ENCODE peak calls at places on chromosomes 16 and 17, in seven cellular contexts. N, H, L, E, W, P and Q are unnamed samples.

GRCh38 chr16:55482056-55482455 is 3.1 kb downstream of the MMP2 start:
- DNase-seq in L (no peak), W (no peak), H (no peak), E (no peak), N (no peak), P (no peak), Q (no peak)

GRCh38 chr17:68603663-68604062 is 2.5 kb upstream of the FAM20A start:
- DNase-seq in H (no peak), N (no peak), W (no peak), L (no peak), P (no peak), E (no peak), Q (no peak)

GRCh38 chr17:68381076-68381900 is 76.0 kb downstream of the WIPI1 start:
- DNase-seq in E (no peak), N (no peak), L (no peak), W (peak; percentile 89), H (no peak), P (peak; percentile 97), Q (no peak)

GRCh38 chr17:10337976-10338375 is 34.8 kb downstream of the MYH13 start:
- DNase-seq in H (no peak), N (no peak), W (no peak), L (no peak), E (no peak), P (peak; percentile 46), Q (no peak)

GRCh38 chr16:65846210-65846602 is 520.3 kb upstream of the CDH5 start:
- DNase-seq in H (no peak), L (no peak), E (no peak), W (no peak), N (no peak), P (no peak), Q (no peak)

GRCh38 chr16:87580855-87581261 is 21.4 kb upstream of the JPH3 start:
- DNase-seq in L (no peak), E (no peak), N (no peak), W (no peak), P (peak; percentile 46), H (no peak), Q (no peak)

GRCh38 chr16:17887963-17888362 is 417.2 kb upstream of the XYLT1 start:
- DNase-seq in E (no peak), P (no peak), L (no peak), H (no peak), W (no peak), N (no peak), Q (no peak)

GRCh38 chr16:30183961-30184429 is 593 bp downstream of the CORO1A start:
- DNase-seq in W (no peak), L (peak; percentile 53), H (no peak), N (peak; percentile 57), E (no peak), P (no peak), Q (no peak)

GRCh38 chr17:63633742-63634141 is 11.5 kb downstream of the MAP3K3 start:
- DNase-seq in P (no peak), W (no peak), L (no peak), H (no peak), E (no peak), N (no peak), Q (no peak)

GRCh38 chr16:130533-131173 is 7.8 kb downstream of the NPRL3 start:
- DNase-seq in L (no peak), W (no peak), E (no peak), P (no peak), N (no peak), H (no peak), Q (no peak)

GRCh38 chr17:68581863-68582645 is 19.1 kb downstream of the FAM20A start:
- DNase-seq in E (no peak), W (no peak), P (no peak), L (no peak), H (no peak), N (no peak), Q (no peak)

GRCh38 chr17:41278176-41278955 is 2.9 kb downstream of the KRTAP9-7 start:
- DNase-seq in E (no peak), H (no peak), N (no peak), P (no peak), L (no peak), W (no peak), Q (no peak)

GRCh38 chr16:4290236-4290830 is 17.5 kb upstream of the TFAP4 start:
- DNase-seq in W (no peak), P (no peak), L (no peak), H (no peak), E (no peak), N (no peak), Q (no peak)

GRCh38 chr17:75844530-75845057 is 390 bp upstream of the UNC13D start:
- DNase-seq in P (no peak), E (peak; percentile 74), N (peak; percentile 89), H (no peak), L (no peak), W (no peak), Q (no peak)

GRCh38 chr16:1271380-1271749 is 15.5 kb downstream of the TPSD1 start:
- DNase-seq in N (no peak), H (no peak), L (no peak), E (no peak), W (no peak), P (no peak), Q (no peak)

GRCh38 chr17:56866496-56866895 is 32.5 kb downstream of the DGKE start:
- DNase-seq in N (no peak), L (no peak), W (no peak), E (no peak), H (no peak), P (no peak), Q (no peak)

GRCh38 chr16:89395150-89396142 is 94.9 kb downstream of the ANKRD11 start:
- DNase-seq in W (peak; percentile 93), N (peak; percentile 86), E (peak; percentile 74), H (peak; percentile 76), P (peak; percentile 95), L (no peak), Q (peak; percentile 76)